ENCODE peak calls at places on chromosomes 11 and 22, in five cellular contexts. One of them, this sample, is unnamed. For H3K4me1, the result is how much of the 10 kb centered on the place peaks cover.

GRCh38 chr11:45042560-45042959 is 91.9 kb upstream of the TP53I11 start:
- DNase-seq in naive thymus-derived CD4-positive, alpha-beta T cell: no peak
- DNase-seq in upper lobe of right lung: no peak
- DNase-seq in lower lobe of right lung: no peak
- DNase-seq in MM.1S: no peak
- DNase-seq in this sample: no peak

GRCh38 chr11:93236741-93237675 is 39.2 kb upstream of the SLC36A4 start:
- DNase-seq in naive thymus-derived CD4-positive, alpha-beta T cell: no peak
- DNase-seq in lower lobe of right lung: no peak
- DNase-seq in upper lobe of right lung: no peak
- DNase-seq in MM.1S: peak
- DNase-seq in this sample: no peak

GRCh38 chr11:23727821-23728220 is 769.0 kb upstream of the LUZP2 start:
- DNase-seq in upper lobe of right lung: no peak
- DNase-seq in naive thymus-derived CD4-positive, alpha-beta T cell: no peak
- DNase-seq in MM.1S: no peak
- DNase-seq in lower lobe of right lung: no peak
- DNase-seq in this sample: no peak

GRCh38 chr22:43011079-43011478 is 3.9 kb downstream of the PACSIN2 start:
- DNase-seq in naive thymus-derived CD4-positive, alpha-beta T cell: no peak
- DNase-seq in upper lobe of right lung: no peak
- DNase-seq in lower lobe of right lung: peak
- DNase-seq in MM.1S: no peak
- DNase-seq in this sample: no peak

GRCh38 chr11:2166091-2166851 is 5.3 kb upstream of the INS start:
- DNase-seq in MM.1S: no peak
- DNase-seq in naive thymus-derived CD4-positive, alpha-beta T cell: peak
- DNase-seq in lower lobe of right lung: peak
- DNase-seq in upper lobe of right lung: no peak
- DNase-seq in this sample: no peak

GRCh38 chr22:44024288-44024908 is at the start of gene PARVB:
- DNase-seq in naive thymus-derived CD4-positive, alpha-beta T cell: no peak
- DNase-seq in lower lobe of right lung: peak
- DNase-seq in upper lobe of right lung: peak
- DNase-seq in MM.1S: peak
- DNase-seq in this sample: no peak

GRCh38 chr11:111528557-111528956 is 12.0 kb upstream of the LAYN start:
- DNase-seq in naive thymus-derived CD4-positive, alpha-beta T cell: peak
- DNase-seq in upper lobe of right lung: no peak
- DNase-seq in lower lobe of right lung: no peak
- DNase-seq in MM.1S: no peak
- DNase-seq in this sample: no peak

GRCh38 chr11:1942541-1943260 is 4.4 kb upstream of the MRPL23 start:
- DNase-seq in naive thymus-derived CD4-positive, alpha-beta T cell: no peak
- DNase-seq in MM.1S: no peak
- DNase-seq in upper lobe of right lung: peak
- DNase-seq in lower lobe of right lung: peak
- DNase-seq in this sample: no peak

GRCh38 chr11:125235006-125235405 is 70.5 kb downstream of the PKNOX2 start:
- DNase-seq in naive thymus-derived CD4-positive, alpha-beta T cell: no peak
- DNase-seq in MM.1S: no peak
- DNase-seq in lower lobe of right lung: no peak
- DNase-seq in upper lobe of right lung: no peak
- DNase-seq in this sample: no peak

GRCh38 chr11:69664901-69665300 is 10.3 kb downstream of the LTO1 start:
- DNase-seq in lower lobe of right lung: peak
- DNase-seq in upper lobe of right lung: peak
- DNase-seq in naive thymus-derived CD4-positive, alpha-beta T cell: no peak
- DNase-seq in MM.1S: no peak
- DNase-seq in this sample: no peak

GRCh38 chr22:20889904-20890303 is 27.3 kb upstream of the CRKL start:
- DNase-seq in naive thymus-derived CD4-positive, alpha-beta T cell: no peak
- DNase-seq in upper lobe of right lung: no peak
- DNase-seq in MM.1S: no peak
- DNase-seq in lower lobe of right lung: no peak
- DNase-seq in this sample: no peak

GRCh38 chr22:26401726-26402125 is 27.3 kb upstream of the ASPHD2 start:
- DNase-seq in upper lobe of right lung: no peak
- DNase-seq in MM.1S: no peak
- DNase-seq in naive thymus-derived CD4-positive, alpha-beta T cell: no peak
- DNase-seq in lower lobe of right lung: no peak
- DNase-seq in this sample: no peak

GRCh38 chr11:19670030-19670761 is 42.4 kb upstream of the NAV2 start:
- DNase-seq in upper lobe of right lung: no peak
- DNase-seq in lower lobe of right lung: no peak
- DNase-seq in naive thymus-derived CD4-positive, alpha-beta T cell: no peak
- DNase-seq in MM.1S: no peak
- DNase-seq in this sample: no peak

GRCh38 chr11:58330861-58331260 is 28.0 kb downstream of the OR5B17 start:
- DNase-seq in naive thymus-derived CD4-positive, alpha-beta T cell: no peak
- DNase-seq in upper lobe of right lung: no peak
- DNase-seq in lower lobe of right lung: no peak
- DNase-seq in MM.1S: no peak
- DNase-seq in this sample: no peak

GRCh38 chr11:132054822-132055221 is 684.4 kb downstream of the NTM start:
- DNase-seq in naive thymus-derived CD4-positive, alpha-beta T cell: no peak
- DNase-seq in MM.1S: no peak
- DNase-seq in upper lobe of right lung: no peak
- DNase-seq in lower lobe of right lung: no peak
- DNase-seq in this sample: no peak

GRCh38 chr11:27894552-27894951 is 194.3 kb upstream of the BDNF start:
- DNase-seq in MM.1S: no peak
- DNase-seq in lower lobe of right lung: no peak
- DNase-seq in naive thymus-derived CD4-positive, alpha-beta T cell: no peak
- DNase-seq in upper lobe of right lung: no peak
- DNase-seq in this sample: no peak

GRCh38 chr11:69567951-69568808 is 72.8 kb upstream of the CCND1 start:
- DNase-seq in lower lobe of right lung: no peak
- DNase-seq in MM.1S: no peak
- DNase-seq in naive thymus-derived CD4-positive, alpha-beta T cell: no peak
- DNase-seq in upper lobe of right lung: no peak
- DNase-seq in this sample: no peak

GRCh38 chr11:83156150-83156995 is 558 bp upstream of the PCF11 start:
- DNase-seq in MM.1S: peak
- DNase-seq in lower lobe of right lung: peak
- DNase-seq in upper lobe of right lung: peak
- DNase-seq in naive thymus-derived CD4-positive, alpha-beta T cell: peak
- DNase-seq in this sample: peak

GRCh38 chr11:102523887-102524286 is 6.7 kb downstream of the MMP7 start:
- DNase-seq in MM.1S: no peak
- DNase-seq in lower lobe of right lung: no peak
- DNase-seq in naive thymus-derived CD4-positive, alpha-beta T cell: no peak
- DNase-seq in upper lobe of right lung: no peak
- DNase-seq in this sample: no peak

GRCh38 chr11:70477607-70478006 is 79.3 kb downstream of the CTTN start:
- DNase-seq in upper lobe of right lung: no peak
- DNase-seq in lower lobe of right lung: peak
- DNase-seq in MM.1S: no peak
- DNase-seq in naive thymus-derived CD4-positive, alpha-beta T cell: no peak
- DNase-seq in this sample: no peak

DNA sequence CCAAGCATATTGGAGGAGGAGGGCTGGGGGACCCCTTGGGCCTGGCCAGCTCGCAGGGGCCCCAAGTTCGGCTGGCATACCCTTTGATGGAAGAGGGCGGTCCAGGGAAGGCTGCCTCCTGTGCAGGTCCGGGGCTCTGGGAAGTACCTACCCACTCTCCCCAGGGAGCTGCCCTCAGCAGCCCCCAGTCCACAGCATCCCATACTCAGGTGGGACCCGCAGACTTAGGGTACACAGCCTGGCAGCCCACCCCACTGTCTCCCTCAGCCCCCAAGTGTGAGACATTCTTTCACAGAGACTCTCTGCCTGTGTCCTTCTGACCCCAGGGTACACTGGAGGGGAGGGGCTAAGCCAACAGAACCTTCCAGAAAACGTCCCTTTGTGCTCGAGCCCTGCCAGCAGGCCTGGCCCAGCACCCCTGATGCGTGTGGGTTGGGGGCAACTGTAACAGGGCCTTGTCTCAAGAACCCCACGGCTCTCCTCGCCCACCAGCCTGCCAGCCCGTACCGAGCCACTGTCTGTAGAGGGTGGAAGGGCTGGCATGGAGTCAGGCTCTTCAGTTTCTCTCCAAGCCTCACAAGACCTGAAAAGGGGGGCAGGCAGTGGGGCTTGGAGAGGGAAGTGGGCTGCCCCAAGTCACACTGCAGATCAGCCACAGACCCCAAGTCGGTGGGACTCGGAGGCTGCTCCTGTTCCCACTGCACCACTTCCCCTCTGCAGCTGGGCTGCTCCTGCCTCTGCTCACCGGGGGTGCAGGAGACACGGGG is 7.0 kb upstream of the TNFRSF13C start:
- DNase-seq in MM.1S: no peak
- DNase-seq in lower lobe of right lung: no peak
- DNase-seq in naive thymus-derived CD4-positive, alpha-beta T cell: no peak
- DNase-seq in upper lobe of right lung: no peak
- DNase-seq in this sample: no peak
- H3K4me1 ChIP-seq in MM.1S: under half
- H3K4me1 ChIP-seq in lower lobe of right lung: under half
- H3K4me1 ChIP-seq in naive thymus-derived CD4-positive, alpha-beta T cell: under half
- H3K4me1 ChIP-seq in upper lobe of right lung: under half
- H3K4me1 ChIP-seq in this sample: under half

GRCh38 chr11:120217526-120217925 is 6.7 kb downstream of the OAF start:
- DNase-seq in upper lobe of right lung: no peak
- DNase-seq in MM.1S: no peak
- DNase-seq in naive thymus-derived CD4-positive, alpha-beta T cell: no peak
- DNase-seq in lower lobe of right lung: no peak
- DNase-seq in this sample: no peak

GRCh38 chr11:120217941-120218694 is 7.3 kb downstream of the OAF start:
- DNase-seq in MM.1S: no peak
- DNase-seq in naive thymus-derived CD4-positive, alpha-beta T cell: no peak
- DNase-seq in lower lobe of right lung: no peak
- DNase-seq in upper lobe of right lung: no peak
- DNase-seq in this sample: no peak

GRCh38 chr11:120216426-120217102 is 5.7 kb downstream of the OAF start:
- DNase-seq in naive thymus-derived CD4-positive, alpha-beta T cell: no peak
- DNase-seq in lower lobe of right lung: no peak
- DNase-seq in MM.1S: no peak
- DNase-seq in upper lobe of right lung: no peak
- DNase-seq in this sample: no peak

GRCh38 chr11:120214581-120214980 is 3.7 kb downstream of the OAF start:
- DNase-seq in naive thymus-derived CD4-positive, alpha-beta T cell: no peak
- DNase-seq in upper lobe of right lung: no peak
- DNase-seq in MM.1S: no peak
- DNase-seq in lower lobe of right lung: no peak
- DNase-seq in this sample: no peak

GRCh38 chr11:120215634-120216033 is 4.8 kb downstream of the OAF start:
- DNase-seq in upper lobe of right lung: no peak
- DNase-seq in lower lobe of right lung: no peak
- DNase-seq in MM.1S: no peak
- DNase-seq in naive thymus-derived CD4-positive, alpha-beta T cell: no peak
- DNase-seq in this sample: no peak
- H3K27ac ChIP-seq in upper lobe of right lung: no peak
- H3K27ac ChIP-seq in lower lobe of right lung: no peak
- H3K27ac ChIP-seq in MM.1S: no peak
- H3K27ac ChIP-seq in naive thymus-derived CD4-positive, alpha-beta T cell: no peak
- H3K27ac ChIP-seq in this sample: no peak

GRCh38 chr11:118295199-118295598 is 9.3 kb upstream of the CD3E start:
- DNase-seq in upper lobe of right lung: no peak
- DNase-seq in MM.1S: no peak
- DNase-seq in naive thymus-derived CD4-positive, alpha-beta T cell: no peak
- DNase-seq in lower lobe of right lung: no peak
- DNase-seq in this sample: no peak
- H3K4me1 ChIP-seq in upper lobe of right lung: under half
- H3K4me1 ChIP-seq in MM.1S: under half
- H3K4me1 ChIP-seq in naive thymus-derived CD4-positive, alpha-beta T cell: under half
- H3K4me1 ChIP-seq in lower lobe of right lung: under half
- H3K4me1 ChIP-seq in this sample: under half

DNA sequence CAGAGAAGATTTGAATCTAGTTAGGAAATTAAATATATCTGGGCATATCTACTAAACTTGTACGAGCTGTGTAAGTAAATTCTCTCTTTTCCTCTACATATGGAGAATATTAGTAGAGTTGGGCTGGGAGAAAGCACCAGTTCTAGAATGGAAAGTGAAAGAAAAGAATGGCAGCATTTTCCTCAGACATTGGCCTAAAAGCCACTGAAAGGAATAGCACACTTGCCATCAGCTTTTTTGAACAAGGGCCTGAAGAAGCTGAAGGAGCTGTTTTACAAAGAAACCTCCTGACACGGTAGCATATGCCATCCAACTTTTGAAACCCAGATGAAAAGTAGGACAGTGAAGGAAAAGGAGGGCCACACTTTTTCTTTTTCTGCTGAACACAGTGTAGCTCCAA is 1563.7 kb upstream of the TENM4 start:
- DNase-seq in lower lobe of right lung: no peak
- DNase-seq in MM.1S: peak
- DNase-seq in naive thymus-derived CD4-positive, alpha-beta T cell: no peak
- DNase-seq in upper lobe of right lung: no peak
- DNase-seq in this sample: no peak
- H3K27ac ChIP-seq in lower lobe of right lung: no peak
- H3K27ac ChIP-seq in MM.1S: no peak
- H3K27ac ChIP-seq in naive thymus-derived CD4-positive, alpha-beta T cell: no peak
- H3K27ac ChIP-seq in upper lobe of right lung: no peak
- H3K27ac ChIP-seq in this sample: no peak

DNA sequence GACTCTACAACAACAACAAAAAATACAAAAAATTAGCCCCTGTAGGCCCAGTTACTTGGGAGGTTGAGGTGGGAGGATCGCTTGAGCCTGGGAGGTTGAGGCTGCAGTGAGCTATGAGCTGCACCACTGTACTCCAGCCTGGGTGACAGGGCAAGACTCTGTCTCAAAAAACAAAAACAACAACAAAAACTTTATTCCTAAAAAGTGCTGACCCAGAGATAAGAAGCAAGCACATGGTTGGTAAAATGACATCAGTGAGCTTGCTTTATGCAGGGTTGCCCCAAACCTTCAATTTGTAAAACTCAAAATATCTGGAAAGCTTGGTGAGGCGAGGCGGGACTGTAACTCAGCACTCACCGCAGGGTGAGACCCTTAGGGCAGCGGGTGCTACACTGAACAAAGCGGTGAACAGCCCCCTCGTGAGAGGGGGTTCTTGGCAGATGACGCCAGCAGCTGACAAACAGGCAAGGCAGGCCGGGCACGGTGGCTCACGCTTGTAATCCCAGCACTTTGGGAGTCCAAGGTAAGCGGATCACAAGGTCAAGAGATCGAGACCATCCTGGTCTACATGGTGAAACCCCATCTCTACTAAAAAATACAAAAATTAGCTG is 3.5 kb upstream of the TCIRG1 start:
- DNase-seq in MM.1S: no peak
- DNase-seq in lower lobe of right lung: no peak
- DNase-seq in upper lobe of right lung: peak
- DNase-seq in naive thymus-derived CD4-positive, alpha-beta T cell: no peak
- DNase-seq in this sample: no peak
- H3K4me1 ChIP-seq in MM.1S: under half
- H3K4me1 ChIP-seq in lower lobe of right lung: half or more
- H3K4me1 ChIP-seq in upper lobe of right lung: half or more
- H3K4me1 ChIP-seq in naive thymus-derived CD4-positive, alpha-beta T cell: under half
- H3K4me1 ChIP-seq in this sample: under half

DNA sequence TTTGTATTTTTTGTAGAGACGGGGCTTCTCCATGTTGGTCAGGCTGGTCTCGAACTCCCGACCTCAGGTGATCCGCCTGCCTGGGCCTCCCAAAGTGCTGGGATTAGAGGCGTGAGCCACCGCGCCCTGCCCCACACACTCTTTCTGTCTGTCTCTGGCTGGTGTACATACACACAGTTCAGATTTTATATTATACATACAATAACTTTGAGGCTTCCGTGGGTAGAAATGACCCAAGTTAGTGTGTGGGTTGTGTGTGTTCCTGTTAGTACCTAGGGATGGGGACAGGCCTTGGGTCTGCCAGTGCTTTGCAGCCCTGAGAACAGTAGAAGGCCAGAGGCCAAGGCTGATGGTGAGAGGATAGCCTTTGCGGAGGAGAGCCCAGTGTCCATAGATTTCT is 2.8 kb downstream of the ZBTB16 start:
- DNase-seq in upper lobe of right lung: no peak
- DNase-seq in lower lobe of right lung: no peak
- DNase-seq in MM.1S: no peak
- DNase-seq in naive thymus-derived CD4-positive, alpha-beta T cell: no peak
- DNase-seq in this sample: no peak
- H3K27ac ChIP-seq in upper lobe of right lung: peak
- H3K27ac ChIP-seq in lower lobe of right lung: peak
- H3K27ac ChIP-seq in MM.1S: no peak
- H3K27ac ChIP-seq in naive thymus-derived CD4-positive, alpha-beta T cell: no peak
- H3K27ac ChIP-seq in this sample: peak

This sample was measured in effector memory CD4-positive, alpha-beta T cell.